ENCODE peak calls at places on chromosomes 4 and X, in nine cellular contexts. N is sigmoid colon, R is mucosa of descending colon, Q is PC-3, U is H1, J is PC-9, Y is endodermal cell, M is tibial artery, L is astrocyte. K is an unnamed sample.

GRCh38 chr4:8403173-8403753 is 37.3 kb downstream of the ACOX3 start:
- DNase-seq in L (peak; percentile 39), J (no peak), Q (peak; percentile 80), M (peak; percentile 89), Y (peak; percentile 94), N (peak; percentile 93), U (peak; percentile 33), R (peak; percentile 81), K (peak; percentile 80)

GRCh38 chrX:46376246-46376885 is 168.9 kb downstream of the ZNF674 start:
- DNase-seq in J (peak; percentile 48), N (no peak), L (peak; percentile 42), Y (peak; percentile 79), U (no peak), Q (peak; percentile 79), M (no peak), R (no peak), K (no peak)

GRCh38 chrX:95675794-95676193 is 1008.8 kb upstream of the DIAPH2 start:
- DNase-seq in Q (no peak), U (no peak), J (no peak), R (no peak), N (no peak), Y (no peak), L (no peak), M (no peak), K (no peak)

GRCh38 chr4:167544391-167544790 is 310.1 kb upstream of the SPOCK3 start:
- DNase-seq in N (no peak), Q (no peak), J (no peak), U (no peak), M (no peak), R (no peak), L (peak; percentile 9), Y (no peak), K (no peak)

GRCh38 chr4:168386002-168386401 is 67.5 kb upstream of the DDX60 start:
- DNase-seq in L (no peak), Y (no peak), J (no peak), U (no peak), Q (no peak), N (no peak), M (no peak), R (no peak), K (no peak)

GRCh38 chrX:110257889-110258288 is 60.0 kb downstream of the AMMECR1 start:
- DNase-seq in J (no peak), R (no peak), M (no peak), L (no peak), U (no peak), Y (no peak), N (no peak), Q (no peak), K (no peak)

GRCh38 chr4:140748171-140748570 is 8.0 kb downstream of the TBC1D9 start:
- DNase-seq in Y (no peak), M (no peak), J (no peak), N (no peak), U (no peak), R (no peak), Q (no peak), L (no peak), K (no peak)

GRCh38 chrX:107773206-107773605 is 2.4 kb downstream of the TSC22D3 start:
- DNase-seq in N (no peak), U (no peak), Q (no peak), L (no peak), R (no peak), M (no peak), J (no peak), Y (peak; percentile 85), K (no peak)

GRCh38 chr4:21742326-21742725 is 206.2 kb downstream of the KCNIP4 start:
- DNase-seq in L (no peak), Y (no peak), J (no peak), U (no peak), Q (peak; percentile 62), M (no peak), N (no peak), R (no peak), K (no peak)

GRCh38 chr4:7214359-7214758 is 22.0 kb downstream of the SORCS2 start:
- DNase-seq in U (no peak), J (no peak), Q (peak; percentile 32), N (no peak), L (peak; percentile 63), Y (no peak), M (no peak), R (no peak), K (no peak)

GRCh38 chr4:158821228-158822009 is 52.6 kb downstream of the FNIP2 start:
- DNase-seq in R (no peak), Q (no peak), Y (no peak), L (peak; percentile 73), N (no peak), U (no peak), M (no peak), J (no peak), K (no peak)

DNA sequence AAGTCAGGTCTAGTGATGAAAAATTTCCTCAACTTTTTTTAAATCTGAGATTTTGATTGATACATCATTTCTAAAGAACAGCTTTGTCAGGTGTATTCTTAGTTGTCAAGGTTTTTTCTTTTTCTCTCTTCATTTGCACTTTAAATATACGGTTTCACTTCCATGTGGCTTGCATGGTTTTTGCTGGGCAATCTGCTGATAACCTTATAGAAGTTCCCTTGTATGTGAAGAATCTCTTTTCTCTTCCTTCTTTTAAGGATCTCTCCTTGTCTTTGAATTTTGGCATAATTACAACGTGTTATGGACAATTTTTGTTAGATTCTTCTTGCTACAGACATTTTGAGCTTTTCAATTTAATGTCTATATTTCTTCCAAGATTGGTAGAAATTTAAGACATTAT is 76.4 kb downstream of the ZNF721 start:
- DNase-seq in R (no peak), M (no peak), N (no peak), J (no peak), Q (no peak), Y (no peak), L (no peak), U (no peak), K (no peak)
- H3K9me3 ChIP-seq in R (peaks cover 99% of the 10 kb centered on the region), M (peaks cover 89% of the 10 kb centered on the region), N (peaks cover 87% of the 10 kb centered on the region), J (peaks cover 35% of the 10 kb centered on the region), Q (peaks cover 9% of the 10 kb centered on the region), Y (peaks cover 93% of the 10 kb centered on the region), L (peaks cover 48% of the 10 kb centered on the region), U (peaks cover 61% of the 10 kb centered on the region), K (peaks cover 100% of the 10 kb centered on the region)

DNA sequence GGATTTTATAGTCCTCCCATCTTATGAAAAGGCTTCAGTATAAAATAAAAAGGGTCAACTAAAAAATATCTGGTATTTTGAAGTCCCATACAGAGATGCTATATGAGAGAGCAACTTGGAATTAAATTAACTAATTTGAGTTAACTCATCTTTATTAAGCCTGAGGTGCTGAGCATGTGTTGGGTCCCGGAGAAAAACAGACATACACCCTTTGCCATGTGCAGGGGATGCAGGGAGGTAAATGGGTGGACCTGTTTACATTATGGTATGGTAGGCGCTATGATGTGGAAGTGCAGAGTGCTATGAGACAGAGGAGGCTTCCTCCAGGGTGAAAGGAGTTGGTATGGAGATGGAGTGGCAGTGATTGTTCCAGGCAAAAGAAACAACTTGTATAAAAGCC is 151.8 kb downstream of the RASL11B start:
- DNase-seq in Y (no peak), R (no peak), L (no peak), J (no peak), M (no peak), N (no peak), Q (no peak), U (no peak), K (no peak)
- H3K4me3 ChIP-seq in Y (no peak overlapping the region), R (no peak overlapping the region), L (no peak overlapping the region), J (no peak overlapping the region), M (no peak overlapping the region), N (no peak overlapping the region), Q (no peak overlapping the region), U (no peak overlapping the region), K (no peak overlapping the region)

GRCh38 chr4:3854661-3855060 is 88.5 kb downstream of the ADRA2C start:
- DNase-seq in R (no peak), J (no peak), Y (no peak), M (no peak), N (no peak), U (no peak), L (no peak), Q (no peak), K (peak; percentile 61)
- TF ChIP-seq CTCF in R (no peak), J (no peak), Y (no peak), M (no peak), N (no peak), U (no peak), L (no peak), Q (no peak), K (no peak)

GRCh38 chrX:68633981-68634380 is 13.5 kb upstream of the STARD8 start:
- DNase-seq in Q (no peak), L (no peak), M (no peak), J (no peak), U (no peak), N (no peak), R (no peak), Y (no peak), K (no peak)
- H3K9me3 ChIP-seq in Q (no peaks in the 10 kb centered on the region), L (no peaks in the 10 kb centered on the region), M (no peaks in the 10 kb centered on the region), J (no peaks in the 10 kb centered on the region), U (no peaks in the 10 kb centered on the region), N (no peaks in the 10 kb centered on the region), R (no peaks in the 10 kb centered on the region), Y (no peaks in the 10 kb centered on the region), K (no peaks in the 10 kb centered on the region)

GRCh38 chrX:153871946-153872878 is 13.8 kb downstream of the L1CAM start:
- DNase-seq in M (no peak), L (no peak), N (no peak), R (no peak), J (no peak), Y (no peak), U (no peak), Q (no peak), K (no peak)
- H3K4me3 ChIP-seq in M (no peak overlapping the region), L (no peak overlapping the region), N (no peak overlapping the region), R (no peak overlapping the region), J (no peak overlapping the region), Y (no peak overlapping the region), U (no peak overlapping the region), Q (no peak overlapping the region), K (no peak overlapping the region)

DNA sequence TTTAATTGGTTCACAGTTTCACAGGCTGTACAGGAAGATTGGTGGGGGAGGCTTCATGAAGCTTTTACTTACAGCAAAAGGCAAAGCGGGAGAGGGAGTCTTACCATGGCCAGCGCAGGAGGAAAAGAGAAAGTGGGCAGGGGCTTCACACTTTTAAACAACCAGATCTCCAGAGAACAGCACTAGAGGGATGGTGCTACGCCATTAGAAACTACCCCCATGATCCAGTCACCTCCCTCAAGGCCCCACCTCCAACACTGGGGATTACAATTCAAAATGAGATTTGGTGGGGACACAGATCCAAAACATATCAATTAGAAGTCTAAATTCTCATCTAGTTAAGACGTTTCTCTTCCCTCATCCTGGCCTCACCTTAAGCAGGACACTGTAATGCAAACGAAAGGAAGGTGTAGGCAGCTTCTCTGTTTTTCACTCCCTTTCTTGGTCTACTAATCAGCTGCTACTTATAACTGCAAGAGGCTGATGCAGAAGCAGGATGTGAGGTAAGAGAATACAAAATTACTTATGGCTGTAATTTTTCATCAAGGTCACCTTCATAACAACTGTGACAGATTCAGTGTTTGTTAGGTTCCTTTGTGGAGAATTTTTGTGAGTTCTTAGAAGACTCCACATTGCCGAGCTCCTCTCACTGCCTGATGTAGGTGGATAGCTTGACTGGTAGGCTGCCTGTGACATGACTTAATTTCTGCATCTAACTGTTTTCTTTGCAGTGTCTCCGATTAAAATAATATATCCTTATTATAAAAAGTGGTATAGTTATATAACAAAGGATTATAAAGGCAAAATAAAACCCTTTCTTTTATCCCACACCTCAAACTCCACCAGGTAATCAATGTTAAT is 255.1 kb downstream of the IL15 start:
- DNase-seq in N (no peak), J (no peak), M (no peak), L (no peak), U (no peak), R (no peak), Y (no peak), Q (no peak), K (no peak)
- TF ChIP-seq CTCF in N (no peak), J (no peak), M (no peak), L (no peak), U (no peak), R (no peak), Y (no peak), Q (no peak), K (no peak)

K was measured in left lung.